ENCODE peak calls at places on chromosomes 4 and X, in four cellular contexts. S is kidney, F is heart right ventricle, L is HFF-Myc. V is an unnamed sample.

GRCh38 chr4:140135529-140136021 is 18.4 kb downstream of the MAML3 start:
- DNase-seq in F (peak), L (peak), S (peak), V (no peak)

GRCh38 chr4:151157543-151157942 is 58.1 kb downstream of the RPS3A start:
- DNase-seq in S (no peak), F (no peak), L (no peak), V (no peak)

GRCh38 chr4:140349816-140350215 is 23.6 kb upstream of the SCOC start:
- DNase-seq in L (no peak), F (no peak), S (no peak), V (no peak)

GRCh38 chr4:41957634-41958033 is 22.4 kb downstream of the TMEM33 start:
- DNase-seq in S (no peak), L (no peak), F (no peak), V (no peak)

GRCh38 chr4:79913581-79913980 is 159.4 kb downstream of the ANTXR2 start:
- DNase-seq in F (no peak), S (no peak), L (no peak), V (no peak)

GRCh38 chr4:53778122-53778521 is 186.8 kb upstream of the LNX1 start:
- DNase-seq in L (no peak), F (no peak), S (no peak), V (no peak)

GRCh38 chr4:8005814-8006215 is 66.2 kb upstream of the AFAP1 start:
- DNase-seq in L (no peak), F (no peak), S (peak), V (no peak)

GRCh38 chr4:76740866-76741662 is 156.9 kb downstream of the SOWAHB start:
- DNase-seq in S (no peak), L (no peak), F (no peak), V (no peak)

GRCh38 chr4:80279751-80280150 is 13.3 kb downstream of the FGF5 start:
- DNase-seq in F (no peak), L (no peak), S (no peak), V (no peak)

GRCh38 chr4:11132478-11132877 is 296.2 kb downstream of the HS3ST1 start:
- DNase-seq in S (no peak), L (no peak), F (no peak), V (no peak)

GRCh38 chr4:985123-985830 is 1.6 kb upstream of the IDUA start:
- DNase-seq in S (peak), F (peak), L (no peak), V (no peak)

GRCh38 chrX:152637649-152638442 is at the start of gene GABRQ:
- DNase-seq in L (no peak), F (no peak), S (peak), V (no peak)

GRCh38 chr4:169164669-169165415 is 105.9 kb downstream of the SH3RF1 start:
- DNase-seq in S (no peak), L (no peak), F (no peak), V (no peak)

GRCh38 chrX:35590210-35590609 is 207.9 kb upstream of the MAGEB16 start:
- DNase-seq in F (no peak), L (no peak), S (no peak), V (no peak)

GRCh38 chr4:80201326-80202151 is 4.2 kb downstream of the PRDM8 start:
- DNase-seq in F (peak), L (peak), S (peak), V (no peak)

GRCh38 chr4:75512336-75513211 is 1.6 kb downstream of the RCHY1 start:
- DNase-seq in F (no peak), S (no peak), L (no peak), V (no peak)

GRCh38 chr4:3827616-3828492 is 61.7 kb downstream of the ADRA2C start:
- DNase-seq in L (no peak), F (peak), S (peak), V (peak)

GRCh38 chr4:75705198-75705712 is 19.1 kb upstream of the USO1 start:
- DNase-seq in L (no peak), S (no peak), F (no peak), V (no peak)

GRCh38 chr4:72975488-72975784 is 94.1 kb downstream of the COX18 start:
- DNase-seq in L (no peak), F (no peak), S (no peak), V (no peak)

GRCh38 chr4:62006108-62006507 is 806.0 kb downstream of the ADGRL3 start:
- DNase-seq in F (no peak), S (no peak), L (no peak), V (no peak)

GRCh38 chr4:170423137-170423536 is 333.4 kb upstream of the AADAT start:
- DNase-seq in L (peak), F (no peak), S (no peak), V (peak)

GRCh38 chrX:55026143-55026542 is 4.6 kb downstream of the ALAS2 start:
- DNase-seq in F (no peak), S (no peak), L (no peak), V (no peak)

GRCh38 chrX:72609313-72609712 is 36.7 kb upstream of the HDAC8 start:
- DNase-seq in F (no peak), L (no peak), S (no peak), V (no peak)

GRCh38 chr4:55107054-55107453 is 18.3 kb downstream of the KDR start:
- DNase-seq in F (no peak), S (no peak), L (no peak), V (no peak)

GRCh38 chrX:1463581-1464281 is 11.0 kb upstream of the ASMTL start:
- DNase-seq in S (peak), L (no peak), F (peak), V (no peak)

GRCh38 chrX:32408389-32408788 is 803.0 kb downstream of the DMD start:
- DNase-seq in L (no peak), S (no peak), F (no peak), V (no peak)
- TF ChIP-seq CTCF in L (no peak), S (no peak), F (no peak), V (no peak)

GRCh38 chr4:143961084-143961483 is 55.7 kb upstream of the GYPE start:
- DNase-seq in F (no peak), S (no peak), L (no peak), V (no peak)
- TF ChIP-seq CTCF in F (no peak), S (no peak), L (no peak), V (no peak)

GRCh38 chr4:48129307-48130014 is 4.6 kb downstream of the TXK start:
- DNase-seq in F (no peak), S (no peak), L (no peak), V (no peak)
- TF ChIP-seq CTCF in F (no peak), S (no peak), L (no peak), V (no peak)

GRCh38 chr4:182447938-182448280 is 204.7 kb downstream of the TENM3 start:
- DNase-seq in L (no peak), S (no peak), F (no peak), V (no peak)

GRCh38 chr4:182448281-182449151 is 205.3 kb downstream of the TENM3 start:
- DNase-seq in L (peak), F (peak), S (peak), V (peak)

GRCh38 chr4:182443070-182443469 is 199.9 kb downstream of the TENM3 start:
- DNase-seq in L (no peak), F (no peak), S (no peak), V (no peak)
- TF ChIP-seq CTCF in L (no peak), F (no peak), S (no peak), V (no peak)

GRCh38 chrX:125998432-125998831 is 167.7 kb downstream of the DCAF12L2 start:
- DNase-seq in S (no peak), F (no peak), L (no peak), V (no peak)
- TF ChIP-seq CTCF in S (peak), F (peak), L (no peak), V (peak)

GRCh38 chr4:145775406-145775805 is 95.5 kb downstream of the C4orf51 start:
- DNase-seq in L (no peak), F (no peak), S (no peak), V (no peak)
- TF ChIP-seq CTCF in L (no peak), F (no peak), S (no peak), V (no peak)

GRCh38 chr4:102735578-102735977 is 25.2 kb downstream of the MANBA start:
- DNase-seq in L (no peak), F (no peak), S (no peak), V (no peak)

GRCh38 chr4:102734116-102734515 is 26.7 kb downstream of the MANBA start:
- DNase-seq in F (no peak), S (no peak), L (no peak), V (no peak)

GRCh38 chr4:102736636-102737549 is 23.9 kb downstream of the MANBA start:
- DNase-seq in S (no peak), F (no peak), L (no peak), V (no peak)

GRCh38 chr4:102732678-102733445 is 27.9 kb downstream of the MANBA start:
- DNase-seq in S (no peak), L (no peak), F (no peak), V (no peak)

DNA sequence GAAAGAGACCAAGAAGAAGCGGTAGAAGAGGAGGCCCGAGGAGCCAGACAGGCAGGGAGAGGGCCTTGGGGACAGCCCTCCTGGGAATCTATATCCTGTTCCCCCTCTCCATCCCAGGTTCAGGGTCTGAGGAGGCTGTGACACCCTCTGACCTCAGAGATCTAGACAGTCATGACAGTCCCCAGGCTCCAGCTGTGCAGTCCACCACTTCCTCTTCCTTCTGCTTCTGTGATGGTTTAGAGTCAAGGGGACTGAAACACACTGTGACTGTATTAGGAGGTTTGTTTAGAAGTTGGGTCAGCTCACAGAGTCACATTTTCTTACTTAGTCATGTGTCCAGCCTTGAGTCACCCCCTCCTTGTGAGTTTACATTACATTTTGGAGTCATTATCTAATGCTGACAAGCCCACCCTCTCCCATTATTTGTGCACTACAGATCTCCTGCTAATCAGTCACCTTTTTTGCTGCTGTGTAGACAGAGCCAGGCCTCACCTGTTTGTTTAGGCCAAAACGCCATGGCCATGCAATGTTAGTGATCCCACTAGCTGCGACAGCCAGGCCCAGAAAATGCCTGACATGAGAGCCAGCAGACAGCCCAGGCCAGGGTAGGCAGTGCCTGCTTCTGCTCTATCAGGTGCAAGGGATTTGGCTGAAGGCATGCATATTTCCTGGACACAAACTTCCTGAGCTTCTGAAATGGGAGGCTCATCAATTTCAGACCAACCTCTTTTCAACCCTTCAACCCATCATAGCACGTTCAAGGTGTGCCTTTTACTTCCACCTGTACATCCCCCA is 26.0 kb downstream of the MANBA start:
- DNase-seq in L (no peak), F (no peak), S (no peak), V (no peak)
- TF ChIP-seq CTCF in L (no peak), F (no peak), S (no peak), V (no peak)

GRCh38 chr4:90641856-90642599 is 514.8 kb downstream of the CCSER1 start:
- DNase-seq in S (no peak), F (no peak), L (no peak), V (no peak)
- TF ChIP-seq CTCF in S (no peak), F (no peak), L (no peak), V (no peak)

V was measured in AG09319.